ENCODE peak calls at places on chromosome 9, in six cellular contexts. W is sciatic nerve, I is ureter, D is HuH-7.5, V is anterior cingulate cortex, C is adrenal gland. X is an unnamed sample.

GRCh38 chr9:13555516-13555915 is 276.0 kb upstream of the MPDZ start:
- DNase-seq in I (no peak), V (no peak), D (no peak), W (no peak), C (no peak), X (no peak)

GRCh38 chr9:88400021-88400420 is 11.8 kb downstream of the SPIN1 start:
- DNase-seq in I (no peak), V (no peak), C (no peak), D (no peak), W (no peak), X (no peak)

GRCh38 chr9:127225747-127226646 is 38.6 kb upstream of the GARNL3 start:
- DNase-seq in C (no peak), D (no peak), I (no peak), V (peak), W (no peak), X (no peak)

GRCh38 chr9:135925496-135926133 is 18.3 kb upstream of the CAMSAP1 start:
- DNase-seq in I (no peak), V (no peak), D (no peak), W (no peak), C (no peak), X (no peak)

GRCh38 chr9:128940271-128940921 is 7.0 kb downstream of the DOLK start:
- DNase-seq in I (no peak), V (no peak), W (no peak), C (no peak), D (no peak), X (peak)

GRCh38 chr9:120791161-120791560 is 2.1 kb downstream of the FBXW2 start:
- DNase-seq in D (no peak), V (no peak), I (no peak), C (no peak), W (no peak), X (no peak)

GRCh38 chr9:21385131-21385665 is at the start of gene IFNA2:
- DNase-seq in V (no peak), W (no peak), I (no peak), C (no peak), D (no peak), X (no peak)

GRCh38 chr9:137129089-137129455 is 9.9 kb upstream of the GRIN1 start:
- DNase-seq in W (no peak), I (no peak), D (no peak), C (no peak), V (no peak), X (no peak)

GRCh38 chr9:88320748-88321415 is 67.4 kb upstream of the SPIN1 start:
- DNase-seq in I (no peak), W (peak), D (no peak), C (no peak), V (no peak), X (no peak)

GRCh38 chr9:4489919-4490704 is at the start of gene SLC1A1:
- DNase-seq in C (peak), V (peak), I (peak), W (peak), D (peak), X (no peak)

GRCh38 chr9:33133186-33133585 is 34.0 kb downstream of the B4GALT1 start:
- DNase-seq in I (no peak), D (no peak), V (peak), W (no peak), C (no peak), X (no peak)

GRCh38 chr9:98416294-98416693 is 160.8 kb upstream of the TBC1D2 start:
- DNase-seq in C (no peak), D (no peak), W (no peak), V (no peak), I (no peak), X (no peak)

GRCh38 chr9:135926402-135927194 is 19.3 kb upstream of the CAMSAP1 start:
- DNase-seq in V (no peak), C (peak), D (no peak), W (no peak), I (peak), X (no peak)

GRCh38 chr9:121975801-121976277 is 117.3 kb downstream of the TTLL11 start:
- DNase-seq in D (peak), C (no peak), W (no peak), I (no peak), V (no peak), X (peak)

GRCh38 chr9:137454145-137454505 is 5.0 kb downstream of the NSMF start:
- DNase-seq in D (no peak), C (peak), I (peak), V (peak), W (peak), X (no peak)

GRCh38 chr9:29214162-29214520 is 1640.9 kb upstream of the C9orf72 start:
- DNase-seq in W (no peak), D (no peak), V (peak), C (no peak), I (no peak), X (no peak)

GRCh38 chr9:135515083-135515511 is 6.1 kb upstream of the LCN1 start:
- DNase-seq in C (peak), I (no peak), D (no peak), V (no peak), W (peak), X (no peak)

GRCh38 chr9:78745996-78746395 is 449.1 kb downstream of the PSAT1 start:
- DNase-seq in W (no peak), I (no peak), C (no peak), V (no peak), D (no peak), X (no peak)

GRCh38 chr9:136799854-136800657 is 3.9 kb downstream of the CCDC183 start:
- DNase-seq in V (peak), I (peak), W (peak), D (peak), C (peak), X (peak)

GRCh38 chr9:15357050-15357653 is 50.1 kb upstream of the TTC39B start:
- DNase-seq in D (no peak), V (no peak), I (no peak), W (no peak), C (no peak), X (peak)

GRCh38 chr9:68913054-68913453 is 100.9 kb downstream of the PRKACG start:
- DNase-seq in C (no peak), I (no peak), D (no peak), V (no peak), W (no peak), X (no peak)

GRCh38 chr9:91198405-91198804 is 163.3 kb downstream of the AUH start:
- DNase-seq in W (no peak), V (no peak), D (no peak), I (no peak), C (no peak), X (peak)

GRCh38 chr9:13597427-13597826 is 317.9 kb upstream of the MPDZ start:
- DNase-seq in D (no peak), I (no peak), W (no peak), C (no peak), V (no peak), X (no peak)

X was measured in HepG2.